ENCODE peak calls at places on chromosome 21, in six cellular contexts. R, M, S, Q, D and N are unnamed samples.

GRCh38 chr21:38349111-38349746 is 92.4 kb downstream of the KCNJ15 start:
- DNase-seq in R (no peak), M (no peak), S (no peak), Q (no peak), D (no peak), N (no peak)

GRCh38 chr21:41953831-41954653 is at the start of gene C2CD2:
- DNase-seq in R (no peak), M (peak), S (peak), Q (peak), D (peak), N (no peak)

GRCh38 chr21:33032434-33033047 is 6.8 kb downstream of the OLIG2 start:
- DNase-seq in R (no peak), M (no peak), S (no peak), Q (no peak), D (no peak), N (no peak)

GRCh38 chr21:41817228-41817627 is 50.4 kb upstream of the RIPK4 start:
- DNase-seq in R (no peak), M (peak), S (peak), Q (peak), D (peak), N (no peak)

GRCh38 chr21:38938343-38938742 is 132.6 kb downstream of the ETS2 start:
- DNase-seq in R (no peak), M (no peak), S (no peak), Q (peak), D (peak), N (no peak)

GRCh38 chr21:15444118-15444960 is 285.4 kb upstream of the USP25 start:
- DNase-seq in R (no peak), M (no peak), S (no peak), Q (no peak), D (no peak), N (no peak)

GRCh38 chr21:40568756-40569155 is 278.2 kb downstream of the DSCAM start:
- DNase-seq in R (no peak), M (no peak), S (no peak), Q (no peak), D (no peak), N (no peak)

GRCh38 chr21:28605138-28605537 is 387.5 kb downstream of the LTN1 start:
- DNase-seq in R (no peak), M (no peak), S (no peak), Q (peak), D (peak), N (no peak)

GRCh38 chr21:17612565-17613241 is at the start of gene BTG3:
- DNase-seq in R (peak), M (peak), S (peak), Q (peak), D (peak), N (peak)

GRCh38 chr21:34722684-34723300 is 54.0 kb downstream of the CLIC6 start:
- DNase-seq in R (peak), M (no peak), S (no peak), Q (no peak), D (no peak), N (no peak)

GRCh38 chr21:29246614-29247013 is 52.1 kb upstream of the BACH1 start:
- DNase-seq in R (no peak), M (no peak), S (no peak), Q (no peak), D (no peak), N (no peak)

GRCh38 chr21:41765393-41765950 is 1.4 kb downstream of the RIPK4 start:
- DNase-seq in R (no peak), M (no peak), S (no peak), Q (no peak), D (no peak), N (no peak)

GRCh38 chr21:42263591-42264131 is 44.7 kb downstream of the ABCG1 start:
- DNase-seq in R (no peak), M (peak), S (no peak), Q (no peak), D (no peak), N (no peak)

GRCh38 chr21:41659791-41660560 is 106.9 kb downstream of the RIPK4 start:
- DNase-seq in R (no peak), M (peak), S (no peak), Q (no peak), D (no peak), N (no peak)

GRCh38 chr21:22346576-22346975 is 1348.4 kb downstream of the NCAM2 start:
- DNase-seq in R (no peak), M (no peak), S (no peak), Q (no peak), D (no peak), N (no peak)

GRCh38 chr21:46181953-46182547 is 2.2 kb downstream of the SPATC1L start:
- DNase-seq in R (no peak), M (no peak), S (no peak), Q (no peak), D (no peak), N (no peak)

GRCh38 chr21:46180079-46180722 is 4.1 kb downstream of the SPATC1L start:
- DNase-seq in R (no peak), M (no peak), S (no peak), Q (no peak), D (no peak), N (no peak)

GRCh38 chr21:46181436-46181835 is 2.8 kb downstream of the SPATC1L start:
- DNase-seq in R (no peak), M (no peak), S (no peak), Q (no peak), D (no peak), N (no peak)

GRCh38 chr21:46179708-46180078 is 4.6 kb downstream of the SPATC1L start:
- DNase-seq in R (no peak), M (no peak), S (no peak), Q (no peak), D (no peak), N (no peak)

DNA sequence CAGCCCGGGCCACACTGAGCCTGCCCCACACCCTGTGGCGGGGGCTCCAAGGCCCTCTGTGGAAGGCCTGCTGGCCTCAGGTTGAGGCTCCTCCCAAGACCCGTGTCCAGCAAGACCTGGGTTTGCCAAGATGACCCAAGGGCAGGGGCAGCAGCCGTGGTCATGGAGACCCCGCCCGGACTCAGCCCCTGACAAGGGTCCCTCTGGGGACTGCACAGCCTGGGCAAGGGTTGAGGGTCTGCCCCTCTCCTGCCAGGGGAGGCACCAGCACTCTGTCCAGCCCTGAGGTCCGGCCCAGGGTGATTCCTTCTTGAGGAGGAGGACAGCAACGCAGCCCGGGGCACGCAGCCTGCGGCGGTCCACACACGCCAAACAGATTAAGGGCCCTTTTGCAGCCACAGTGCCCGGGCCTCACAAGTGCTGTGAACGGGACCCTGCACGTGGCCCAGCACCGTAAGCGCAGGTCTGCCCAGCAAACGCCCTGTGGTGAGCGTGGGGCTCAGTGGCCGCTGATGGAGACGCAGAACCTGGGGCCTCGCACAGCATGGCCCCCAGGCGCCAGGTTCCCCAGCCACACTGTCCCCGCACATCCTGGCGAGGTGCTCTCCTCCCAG is 3.4 kb downstream of the SPATC1L start:
- DNase-seq in R (no peak), M (no peak), S (no peak), Q (no peak), D (no peak), N (no peak)
- H3K27ac ChIP-seq in R (no peak), M (no peak), S (no peak), Q (no peak), D (no peak), N (no peak)

GRCh38 chr21:44874240-44874496 is 678 bp upstream of the PTTG1IP start:
- DNase-seq in R (no peak), M (no peak), S (no peak), Q (no peak), D (no peak), N (no peak)
- H3K27ac ChIP-seq in R (peak), M (peak), S (peak), Q (peak), D (peak), N (peak)

GRCh38 chr21:45072166-45072962 is 2.0 kb upstream of the ADARB1 start:
- DNase-seq in R (no peak), M (no peak), S (no peak), Q (no peak), D (no peak), N (no peak)
- H3K27ac ChIP-seq in R (no peak), M (peak), S (no peak), Q (no peak), D (no peak), N (no peak)

DNA sequence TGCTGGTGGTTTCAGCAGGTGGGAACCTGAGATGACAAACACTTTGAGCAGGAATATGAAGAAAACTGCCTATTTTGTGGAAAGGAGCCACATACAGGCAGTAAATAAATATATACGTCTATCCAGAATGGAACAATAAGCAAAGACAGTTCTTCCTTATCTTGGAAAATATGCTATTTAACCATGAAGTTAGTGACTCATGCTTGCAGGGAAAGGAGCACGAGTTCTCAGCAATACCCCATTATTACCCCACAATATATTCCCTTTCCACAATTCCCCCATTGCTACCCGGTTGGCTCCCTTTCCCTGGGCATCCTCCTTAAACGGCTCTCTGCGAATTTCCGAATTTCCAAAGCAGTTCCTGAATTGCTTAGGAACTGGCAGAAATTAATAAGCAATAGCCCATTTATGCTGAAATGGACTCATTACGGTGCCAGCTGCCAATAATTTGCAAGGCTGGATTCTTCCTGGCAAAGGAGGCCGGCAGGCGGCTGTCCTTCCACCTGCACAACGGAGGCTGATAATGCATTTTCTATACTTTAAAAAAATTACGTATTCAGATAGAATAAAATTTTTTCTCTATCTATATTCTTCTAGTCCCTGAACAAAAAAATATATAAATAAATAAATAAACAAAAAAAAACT is 65.4 kb downstream of the TIAM1 start:
- DNase-seq in R (no peak), M (no peak), S (no peak), Q (no peak), D (no peak), N (no peak)
- H3K27ac ChIP-seq in R (no peak), M (no peak), S (no peak), Q (no peak), D (no peak), N (no peak)